ENCODE peak calls at places on chromosomes 7 and 10, in six cellular contexts. U is thyroid gland, S is heart left ventricle, J is tibial nerve, P is NB4, O is transverse colon. B is an unnamed sample.

GRCh38 chr10:5243521-5243987 is 46.9 kb downstream of the AKR1C4 start:
- DNase-seq in J (no peak), U (no peak), S (no peak), P (no peak), O (no peak), B (no peak)

GRCh38 chr7:77284633-77285032 is 85.0 kb upstream of the FGL2 start:
- DNase-seq in P (no peak), J (no peak), S (no peak), O (no peak), U (no peak), B (no peak)

GRCh38 chr7:66921918-66922486 is 977 bp downstream of the TMEM248 start:
- DNase-seq in S (no peak), J (no peak), U (no peak), P (peak; percentile 57), O (peak; percentile 22), B (peak; percentile 75)

GRCh38 chr7:4742852-4743251 is 32.6 kb upstream of the AP5Z1 start:
- DNase-seq in S (no peak), J (no peak), U (no peak), P (no peak), O (no peak), B (no peak)

GRCh38 chr10:74418285-74418872 is 267.4 kb downstream of the ADK start:
- DNase-seq in U (peak; percentile 67), O (no peak), P (no peak), J (no peak), S (no peak), B (no peak)

GRCh38 chr7:42511027-42511426 is 274.0 kb upstream of the GLI3 start:
- DNase-seq in S (no peak), J (no peak), U (no peak), P (no peak), O (no peak), B (no peak)

GRCh38 chr10:11017575-11018425 is at the start of gene CELF2:
- DNase-seq in U (peak; percentile 86), S (peak; percentile 84), O (peak; percentile 82), J (peak; percentile 37), P (no peak), B (peak; percentile 10)

GRCh38 chr10:52314822-52315552 is 906 bp downstream of the DKK1 start:
- DNase-seq in P (no peak), U (peak; percentile 3), S (no peak), O (peak; percentile 8), J (no peak), B (no peak)

GRCh38 chr10:63628526-63629362 is 107.5 kb downstream of the REEP3 start:
- DNase-seq in P (peak; percentile 94), J (peak; percentile 16), O (peak; percentile 68), S (peak; percentile 86), U (peak; percentile 62), B (peak; percentile 58)

GRCh38 chr10:73647211-73647874 is 6.1 kb upstream of the MYOZ1 start:
- DNase-seq in P (no peak), J (peak; percentile 36), O (peak; percentile 50), U (peak; percentile 62), S (peak; percentile 70), B (no peak)

GRCh38 chr7:149558149-149558861 is 60.7 kb upstream of the ZNF746 start:
- DNase-seq in J (no peak), P (no peak), U (no peak), O (no peak), S (no peak), B (no peak)

GRCh38 chr7:47666164-47666862 is 84.4 kb upstream of the TNS3 start:
- DNase-seq in O (no peak), S (no peak), P (no peak), J (no peak), U (no peak), B (no peak)

GRCh38 chr7:10237306-10237705 is 736.4 kb upstream of the PHF14 start:
- DNase-seq in S (peak; percentile 51), P (no peak), J (no peak), O (no peak), U (no peak), B (no peak)

GRCh38 chr7:17374157-17374556 is 75.7 kb downstream of the AHR start:
- DNase-seq in J (no peak), U (no peak), S (no peak), O (no peak), P (no peak), B (no peak)

GRCh38 chr10:88933584-88933983 is 19.0 kb downstream of the ACTA2 start:
- DNase-seq in O (no peak), J (no peak), U (no peak), P (no peak), S (no peak), B (no peak)

GRCh38 chr7:98826811-98827231 is 43.0 kb downstream of the TMEM130 start:
- DNase-seq in P (no peak), U (peak; percentile 80), S (peak; percentile 95), O (no peak), J (no peak), B (no peak)

GRCh38 chr10:79073784-79074432 is 5.1 kb downstream of the ZMIZ1 start:
- DNase-seq in U (peak; percentile 80), S (peak; percentile 67), J (no peak), P (no peak), O (peak; percentile 84), B (no peak)

GRCh38 chr7:17298840-17299476 is 506 bp downstream of the AHR start:
- DNase-seq in P (peak; percentile 68), J (peak; percentile 27), U (peak; percentile 56), O (peak; percentile 56), S (peak; percentile 66), B (peak; percentile 36)

GRCh38 chr10:50409965-50410811 is 158.9 kb upstream of the ASAH2 start:
- DNase-seq in U (no peak), J (no peak), S (no peak), P (no peak), O (no peak), B (peak; percentile 67)

GRCh38 chr10:110694820-110695219 is 50.7 kb downstream of the RBM20 start:
- DNase-seq in J (no peak), O (no peak), S (no peak), U (no peak), P (no peak), B (no peak)

GRCh38 chr7:84337386-84337785 is 142.8 kb upstream of the SEMA3A start:
- DNase-seq in S (no peak), O (no peak), P (no peak), J (no peak), U (no peak), B (no peak)

GRCh38 chr7:12769464-12769863 is 82.0 kb downstream of the ARL4A start:
- DNase-seq in S (no peak), P (no peak), J (no peak), O (no peak), U (no peak), B (no peak)

GRCh38 chr7:12772768-12773167 is 85.3 kb downstream of the ARL4A start:
- DNase-seq in S (no peak), J (no peak), O (no peak), P (no peak), U (no peak), B (no peak)

GRCh38 chr7:12768948-12769347 is 81.5 kb downstream of the ARL4A start:
- DNase-seq in U (no peak), S (no peak), P (no peak), J (no peak), O (no peak), B (no peak)

GRCh38 chr7:12770227-12770975 is 83.0 kb downstream of the ARL4A start:
- DNase-seq in U (peak; percentile 70), O (peak; percentile 29), J (no peak), P (no peak), S (peak; percentile 36), B (no peak)

GRCh38 chr7:12771378-12771877 is 84.0 kb downstream of the ARL4A start:
- DNase-seq in U (peak; percentile 13), S (peak; percentile 61), J (no peak), P (no peak), O (peak; percentile 54), B (peak; percentile 4)
- TF ChIP-seq POLR2A in U (no peak), S (no peak), J (no peak), P (no peak), O (no peak), B (no peak)

DNA sequence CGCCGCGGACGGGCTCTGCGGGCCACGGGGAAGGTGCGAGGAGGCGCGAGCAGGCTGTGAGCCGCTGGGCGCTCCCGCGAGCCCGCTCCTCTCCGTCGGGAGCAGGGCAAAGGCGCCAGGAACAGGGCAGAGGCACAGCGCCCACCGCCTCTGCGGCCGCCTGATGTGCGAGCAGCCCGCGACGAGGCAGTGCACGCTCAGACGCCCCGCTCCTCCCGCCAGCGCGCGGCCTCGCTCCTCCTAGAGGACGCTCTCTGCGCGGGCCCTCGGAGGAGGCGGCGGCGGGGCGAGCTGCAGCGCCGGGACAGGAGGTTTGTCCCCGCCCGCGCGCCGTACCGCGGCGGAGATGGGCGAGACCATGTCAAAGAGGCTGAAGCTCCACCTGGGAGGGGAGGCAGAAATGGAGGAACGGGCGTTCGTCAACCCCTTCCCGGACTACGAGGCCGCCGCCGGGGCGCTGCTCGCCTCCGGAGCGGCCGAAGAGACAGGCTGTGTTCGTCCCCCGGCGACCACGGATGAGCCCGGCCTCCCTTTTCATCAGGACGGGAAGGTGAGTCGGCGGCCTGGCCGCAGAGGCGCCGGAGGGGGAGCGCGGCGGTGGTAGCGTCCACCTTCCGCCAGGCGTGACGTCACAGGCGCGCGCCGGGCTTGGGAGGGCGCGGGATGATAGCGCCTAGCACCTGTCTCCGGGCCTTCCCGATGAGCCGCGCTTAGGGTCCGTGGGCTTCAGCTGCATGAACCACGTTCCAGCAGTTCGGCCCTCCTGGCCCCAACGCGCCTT is 733 bp downstream of the LANCL2 start:
- DNase-seq in U (peak; percentile 97), P (peak; percentile 99), J (peak; percentile 87), O (peak; percentile 96), S (peak; percentile 97), B (peak; percentile 98)
- TF ChIP-seq POLR2A in U (peak; percentile 78), P (peak; percentile 91), J (peak; percentile 49), O (peak; percentile 72), S (no peak), B (peak; percentile 93)

GRCh38 chr7:100604078-100604975 is 2.2 kb downstream of the PCOLCE start:
- DNase-seq in P (peak; percentile 94), J (peak; percentile 50), S (peak; percentile 86), O (peak; percentile 82), U (peak; percentile 65), B (peak; percentile 74)
- TF ChIP-seq POLR2A in P (no peak), J (peak; percentile 35), S (no peak), O (peak; percentile 25), U (peak; percentile 45), B (no peak)

GRCh38 chr7:138002096-138002827 is 376 bp upstream of the CREB3L2 start:
- DNase-seq in U (peak; percentile 99), J (peak; percentile 99), P (peak; percentile 100), O (peak; percentile 100), S (peak; percentile 99), B (peak; percentile 100)

GRCh38 chr7:138002828-138003189 is 923 bp upstream of the CREB3L2 start:
- DNase-seq in P (no peak), J (no peak), O (no peak), U (no peak), S (no peak), B (no peak)

GRCh38 chr7:138000081-138000701 is 1.7 kb downstream of the CREB3L2 start:
- DNase-seq in S (peak; percentile 66), P (peak; percentile 82), J (peak; percentile 55), O (peak; percentile 58), U (peak; percentile 55), B (peak; percentile 89)

GRCh38 chr7:137999496-138000080 is 2.3 kb downstream of the CREB3L2 start:
- DNase-seq in S (no peak), U (no peak), P (no peak), J (no peak), O (no peak), B (peak; percentile 54)

GRCh38 chr7:138001529-138002095 is at the start of gene CREB3L2:
- DNase-seq in O (peak; percentile 68), U (peak; percentile 72), P (peak; percentile 89), S (peak; percentile 77), J (no peak), B (peak; percentile 87)
- TF ChIP-seq POLR2A in O (peak; percentile 79), U (peak; percentile 99), P (no peak), S (no peak), J (peak; percentile 89), B (peak; percentile 74)